ENCODE peak calls at places on chromosome 13, in nine cellular contexts. I is NCI-H2081; P is stimulated activated naive CD8-positive, alpha-beta T cell treated with anti-CD3 and anti-CD28 coated beads, Interleukin-15, Interleukin-2, amounts not matched to agents 100 U/mL and 50 U/mL, for 24 hours; X is upper lobe of left lung; T is DMS153; S is AG20443; K is GM04504; G is activated naive CD4-positive, alpha-beta T cell treated with anti-CD3 and anti-CD28 coated beads for 36 hours; Q is frontal cortex. F is an unnamed sample.

GRCh38 chr13:51957377-51958216 is 53.7 kb downstream of the ATP7B start:
- DNase-seq in T (no peak), G (no peak), S (no peak), Q (no peak), I (no peak), P (no peak), K (no peak), X (no peak), F (no peak)

GRCh38 chr13:97653741-97654140 is 219.8 kb downstream of the RAP2A start:
- DNase-seq in T (no peak), Q (no peak), G (no peak), S (peak; percentile 38), X (no peak), I (no peak), P (no peak), K (peak; percentile 31), F (no peak)

GRCh38 chr13:77026255-77026782 is 640 bp downstream of the FBXL3 start:
- DNase-seq in Q (peak; percentile 74), T (peak; percentile 43), I (peak; percentile 52), K (peak; percentile 37), P (peak; percentile 84), S (peak; percentile 84), G (peak; percentile 83), X (peak; percentile 95), F (peak; percentile 85)

GRCh38 chr13:43767351-43767901 is 19.3 kb downstream of the ENOX1 start:
- DNase-seq in P (no peak), K (no peak), Q (no peak), X (no peak), G (no peak), I (no peak), S (peak; percentile 29), T (no peak), F (no peak)

GRCh38 chr13:29441301-29441700 is 154.2 kb downstream of the SLC7A1 start:
- DNase-seq in T (no peak), I (no peak), S (no peak), X (no peak), G (no peak), P (no peak), Q (no peak), K (no peak), F (no peak)

GRCh38 chr13:105445793-105446192 is 1089.7 kb downstream of the EFNB2 start:
- DNase-seq in Q (no peak), X (no peak), K (no peak), T (no peak), P (no peak), G (no peak), I (no peak), S (no peak), F (no peak)

GRCh38 chr13:23844132-23844531 is 45.1 kb downstream of the MIPEP start:
- DNase-seq in T (no peak), Q (no peak), G (no peak), I (no peak), X (no peak), S (no peak), P (no peak), K (no peak), F (no peak)

GRCh38 chr13:99516153-99516929 is 15.1 kb downstream of the TM9SF2 start:
- DNase-seq in G (no peak), K (no peak), S (no peak), I (no peak), T (no peak), Q (no peak), P (no peak), X (no peak), F (no peak)

GRCh38 chr13:24511019-24511823 is 1.4 kb downstream of the PARP4 start:
- DNase-seq in S (peak; percentile 73), Q (no peak), I (no peak), G (peak; percentile 82), X (no peak), K (peak; percentile 66), T (peak; percentile 13), P (peak; percentile 77), F (no peak)

GRCh38 chr13:36872621-36873020 is 47.4 kb downstream of the SMAD9 start:
- DNase-seq in Q (no peak), I (peak; percentile 33), X (peak; percentile 43), T (no peak), S (no peak), K (no peak), P (no peak), G (no peak), F (no peak)

GRCh38 chr13:33262069-33262487 is 23.5 kb downstream of the STARD13 start:
- DNase-seq in S (no peak), G (no peak), Q (no peak), I (no peak), P (no peak), X (peak; percentile 29), T (peak; percentile 28), K (no peak), F (no peak)

GRCh38 chr13:97564929-97565328 is 131.0 kb downstream of the RAP2A start:
- DNase-seq in I (no peak), S (no peak), G (no peak), T (no peak), Q (no peak), P (no peak), K (no peak), X (no peak), F (no peak)

GRCh38 chr13:48429886-48430285 is 17.0 kb upstream of the LPAR6 start:
- DNase-seq in S (no peak), X (no peak), G (no peak), Q (no peak), I (no peak), T (no peak), P (no peak), K (no peak), F (no peak)

GRCh38 chr13:41931337-41931736 is 29.6 kb downstream of the VWA8 start:
- DNase-seq in G (no peak), T (no peak), Q (no peak), I (no peak), P (no peak), X (no peak), S (no peak), K (no peak), F (no peak)

GRCh38 chr13:65090191-65090590 is 2139.9 kb downstream of the PCDH9 start:
- DNase-seq in X (no peak), G (no peak), S (no peak), I (no peak), K (no peak), P (no peak), T (no peak), Q (no peak), F (no peak)

GRCh38 chr13:27481766-27482165 is 31.4 kb upstream of the MTIF3 start:
- DNase-seq in G (peak; percentile 63), P (peak; percentile 46), X (peak; percentile 60), S (peak; percentile 47), I (no peak), Q (no peak), K (no peak), T (no peak), F (no peak)

GRCh38 chr13:47843005-47843404 is 158.1 kb downstream of the SUCLA2 start:
- DNase-seq in S (no peak), T (no peak), P (no peak), G (no peak), I (no peak), X (no peak), K (no peak), Q (no peak), F (no peak)

GRCh38 chr13:100517135-100517534 is 71.5 kb downstream of the GGACT start:
- DNase-seq in T (no peak), G (no peak), I (no peak), S (no peak), X (no peak), P (no peak), Q (no peak), K (no peak), F (no peak)

GRCh38 chr13:46058268-46058667 is 5.7 kb upstream of the ZC3H13 start:
- DNase-seq in Q (no peak), I (no peak), K (no peak), S (no peak), G (no peak), T (no peak), X (no peak), P (no peak), F (no peak)

GRCh38 chr13:23909606-23910005 is 12.3 kb upstream of the C1QTNF9B start:
- DNase-seq in P (no peak), K (no peak), S (no peak), Q (no peak), I (no peak), G (no peak), X (no peak), T (no peak), F (no peak)

GRCh38 chr13:66618702-66619101 is 611.4 kb downstream of the PCDH9 start:
- DNase-seq in X (no peak), P (no peak), I (no peak), T (peak; percentile 12), G (no peak), Q (no peak), S (peak; percentile 7), K (peak; percentile 2), F (no peak)

GRCh38 chr13:21579754-21580316 is 24.1 kb downstream of the MICU2 start:
- DNase-seq in I (no peak), P (no peak), T (no peak), G (no peak), X (no peak), K (no peak), S (no peak), Q (no peak), F (no peak)

F was measured in osteocyte.